ENCODE peak calls at places on chromosomes 3 and 15, in seven cellular contexts. X is activated T-cell treated with anti-CD3 and anti-CD28 coated beads for 1 hour, V is nephron progenitor cell, J is NCI-H345, G is endothelial cell, N is NCI-H748 treated with DMSO at 0.1 percent for 48 hours, P is RCC 7860. S is an unnamed sample.

GRCh38 chr3:65485826-65486592 is 552.7 kb downstream of the MAGI1 start:
- DNase-seq in X (no peak), V (no peak), J (no peak), G (no peak), N (no peak), P (no peak), S (no peak)

GRCh38 chr15:38853608-38854007 is 289.0 kb upstream of the RASGRP1 start:
- DNase-seq in X (peak), V (peak), J (no peak), G (peak), N (no peak), P (no peak), S (no peak)

GRCh38 chr3:124144035-124144814 is 152.3 kb upstream of the ROPN1 start:
- DNase-seq in X (no peak), V (no peak), J (no peak), G (no peak), N (no peak), P (no peak), S (no peak)

GRCh38 chr3:25367025-25367424 is 61.0 kb upstream of the RARB start:
- DNase-seq in X (no peak), V (no peak), J (no peak), G (no peak), N (no peak), P (no peak), S (no peak)

GRCh38 chr3:10389995-10390394 is 69.1 kb upstream of the SEC13 start:
- DNase-seq in X (no peak), V (no peak), J (no peak), G (no peak), N (no peak), P (no peak), S (no peak)

GRCh38 chr3:159252274-159252673 is 450.4 kb downstream of the MFSD1 start:
- DNase-seq in X (no peak), V (no peak), J (no peak), G (no peak), N (no peak), P (no peak), S (no peak)

GRCh38 chr15:50463423-50464358 is 39.5 kb downstream of the USP8 start:
- DNase-seq in X (no peak), V (no peak), J (no peak), G (no peak), N (no peak), P (no peak), S (no peak)

GRCh38 chr15:87863152-87863551 is 393.4 kb downstream of the NTRK3 start:
- DNase-seq in X (no peak), V (peak), J (no peak), G (peak), N (no peak), P (no peak), S (no peak)

GRCh38 chr15:64004582-64004981 is 41.7 kb downstream of the DAPK2 start:
- DNase-seq in X (no peak), V (no peak), J (no peak), G (no peak), N (no peak), P (peak), S (no peak)

GRCh38 chr3:154275965-154276364 is 48.3 kb downstream of the DHX36 start:
- DNase-seq in X (no peak), V (no peak), J (peak), G (no peak), N (peak), P (no peak), S (no peak)

GRCh38 chr3:37736632-37737031 is 125.0 kb upstream of the CTDSPL start:
- DNase-seq in X (no peak), V (no peak), J (no peak), G (no peak), N (no peak), P (no peak), S (no peak)

GRCh38 chr3:168981396-168981795 is 682.1 kb downstream of the MECOM start:
- DNase-seq in X (no peak), V (no peak), J (no peak), G (no peak), N (no peak), P (no peak), S (no peak)

GRCh38 chr3:13077431-13078157 is 4.4 kb upstream of the IQSEC1 start:
- DNase-seq in X (no peak), V (no peak), J (peak), G (no peak), N (no peak), P (no peak), S (peak)

GRCh38 chr3:184568918-184569829 is 7.6 kb downstream of the EPHB3 start:
- DNase-seq in X (no peak), V (peak), J (peak), G (no peak), N (no peak), P (no peak), S (peak)

GRCh38 chr15:90354986-90355385 is 2.9 kb downstream of the ZNF774 start:
- DNase-seq in X (no peak), V (no peak), J (no peak), G (no peak), N (no peak), P (no peak), S (no peak)

GRCh38 chr3:67647390-67647878 is 7.0 kb downstream of the SUCLG2 start:
- DNase-seq in X (no peak), V (no peak), J (no peak), G (no peak), N (no peak), P (peak), S (no peak)

GRCh38 chr3:8741581-8742355 is 8.2 kb downstream of the CAV3 start:
- DNase-seq in X (no peak), V (peak), J (no peak), G (no peak), N (no peak), P (peak), S (no peak)

GRCh38 chr3:58052373-58053273 is 44.4 kb downstream of the FLNB start:
- DNase-seq in X (no peak), V (no peak), J (no peak), G (no peak), N (no peak), P (peak), S (no peak)

GRCh38 chr3:150840733-150841515 is 64.3 kb downstream of the MINDY4B start:
- DNase-seq in X (no peak), V (no peak), J (no peak), G (no peak), N (no peak), P (no peak), S (no peak)

GRCh38 chr3:197302696-197303341 is 4.4 kb upstream of the DLG1 start:
- DNase-seq in X (no peak), V (no peak), J (no peak), G (no peak), N (no peak), P (peak), S (no peak)

GRCh38 chr15:40327338-40327917 is 3.9 kb downstream of the INAFM2 start:
- DNase-seq in X (no peak), V (no peak), J (no peak), G (no peak), N (no peak), P (no peak), S (no peak)

GRCh38 chr3:15539066-15539465 is 17.6 kb upstream of the COLQ start:
- DNase-seq in X (no peak), V (no peak), J (no peak), G (no peak), N (no peak), P (no peak), S (no peak)

GRCh38 chr15:77069521-77070121 is 1.3 kb downstream of the TSPAN3 start:
- DNase-seq in X (no peak), V (no peak), J (no peak), G (no peak), N (no peak), P (peak), S (no peak)

GRCh38 chr15:48250640-48251076 is 44.6 kb downstream of the SLC12A1 start:
- DNase-seq in X (no peak), V (peak), J (peak), G (peak), N (peak), P (peak), S (peak)

GRCh38 chr3:183987014-183987600 is 30.6 kb downstream of the ABCC5 start:
- DNase-seq in X (no peak), V (no peak), J (no peak), G (no peak), N (no peak), P (no peak), S (no peak)

GRCh38 chr3:45628746-45629145 is 34.2 kb downstream of the LIMD1 start:
- DNase-seq in X (no peak), V (no peak), J (no peak), G (no peak), N (no peak), P (no peak), S (no peak)

GRCh38 chr3:46916799-46917198 is 39.3 kb downstream of the PTH1R start:
- DNase-seq in X (no peak), V (no peak), J (no peak), G (no peak), N (no peak), P (no peak), S (no peak)

GRCh38 chr3:154469585-154469984 is 39.6 kb upstream of the GPR149 start:
- DNase-seq in X (no peak), V (no peak), J (no peak), G (no peak), N (no peak), P (no peak), S (no peak)

GRCh38 chr3:50708620-50709019 is 33.9 kb downstream of the DOCK3 start:
- DNase-seq in X (no peak), V (no peak), J (peak), G (no peak), N (no peak), P (no peak), S (no peak)

GRCh38 chr3:23806322-23807160 is 786 bp downstream of the UBE2E1 start:
- DNase-seq in X (no peak), V (peak), J (peak), G (peak), N (no peak), P (no peak), S (peak)

GRCh38 chr3:48966876-48967361 is 23.1 kb upstream of the P4HTM start:
- DNase-seq in X (no peak), V (no peak), J (no peak), G (no peak), N (no peak), P (no peak), S (no peak)

GRCh38 chr15:79769081-79769481 is 127.7 kb downstream of the MTHFS start:
- DNase-seq in X (no peak), V (no peak), J (no peak), G (no peak), N (no peak), P (no peak), S (no peak)

GRCh38 chr3:188053710-188054379 is 100.1 kb upstream of the LPP start:
- DNase-seq in X (no peak), V (no peak), J (no peak), G (no peak), N (no peak), P (no peak), S (no peak)

GRCh38 chr3:98827221-98827620 is 64.1 kb downstream of the ST3GAL6 start:
- DNase-seq in X (no peak), V (no peak), J (no peak), G (no peak), N (no peak), P (no peak), S (no peak)

GRCh38 chr3:47250309-47251060 is 32.1 kb downstream of the KIF9 start:
- DNase-seq in X (no peak), V (peak), J (no peak), G (peak), N (no peak), P (peak), S (no peak)

GRCh38 chr3:194321666-194322640 is 29.2 kb downstream of the CPN2 start:
- DNase-seq in X (no peak), V (no peak), J (no peak), G (no peak), N (no peak), P (peak), S (no peak)